ENCODE peak calls at places on chromosomes 16 and 17, in seven cellular contexts. E, K, D, G, M, U and J are unnamed samples.
A peak's percentile ranks its signal among the peaks of the same experiment; 100 is the strongest.

GRCh38 chr17:7885357-7886226 is 3.0 kb upstream of the CHD3 start:
- DNase-seq in G (peak; percentile 72), U (peak; percentile 90), E (no peak), K (no peak), D (peak; percentile 67), M (no peak), J (peak; percentile 60)

GRCh38 chr16:85460252-85460982 is 152.7 kb upstream of the GSE1 start:
- DNase-seq in G (no peak), M (no peak), E (no peak), D (no peak), K (no peak), U (no peak), J (no peak)

GRCh38 chr17:28744802-28745051 is 916 bp downstream of the TRAF4 start:
- DNase-seq in E (no peak), M (no peak), G (no peak), D (no peak), K (no peak), U (no peak), J (no peak)

GRCh38 chr16:24993722-24994686 is 21.2 kb downstream of the ARHGAP17 start:
- DNase-seq in U (no peak), M (no peak), G (no peak), D (no peak), E (peak; percentile 93), K (no peak), J (no peak)

GRCh38 chr17:81930142-81931125 is 2.9 kb upstream of the MAFG start:
- DNase-seq in M (no peak), E (no peak), U (no peak), D (peak; percentile 50), G (no peak), K (no peak), J (peak; percentile 61)

GRCh38 chr17:31680126-31680525 is 178.9 kb downstream of the COPRS start:
- DNase-seq in U (no peak), M (no peak), D (no peak), G (peak; percentile 61), K (no peak), E (no peak), J (peak; percentile 71)

GRCh38 chr16:57319646-57320045 is 35.2 kb upstream of the PLLP start:
- DNase-seq in D (no peak), M (no peak), U (no peak), E (no peak), G (no peak), K (no peak), J (no peak)

GRCh38 chr16:5502467-5502869 is 404.9 kb upstream of the EEF2KMT start:
- DNase-seq in G (no peak), K (no peak), D (no peak), E (no peak), U (no peak), M (no peak), J (peak; percentile 13)

GRCh38 chr17:41678411-41678906 is 10.2 kb upstream of the EIF1 start:
- DNase-seq in E (no peak), D (no peak), G (no peak), U (no peak), K (peak; percentile 47), M (no peak), J (peak; percentile 78)

GRCh38 chr16:20323591-20324117 is 3.7 kb downstream of the GP2 start:
- DNase-seq in U (no peak), M (no peak), K (no peak), G (no peak), E (no peak), D (no peak), J (no peak)

GRCh38 chr17:21613071-21613429 is 79.3 kb upstream of the KCNJ18 start:
- DNase-seq in K (no peak), G (no peak), U (no peak), M (no peak), E (no peak), D (no peak), J (no peak)

GRCh38 chr16:79114759-79115158 is 485.8 kb downstream of the MAF start:
- DNase-seq in U (peak; percentile 73), M (no peak), G (no peak), E (no peak), D (no peak), K (no peak), J (no peak)

GRCh38 chr17:39631403-39631802 is 4.7 kb downstream of the PPP1R1B start:
- DNase-seq in G (no peak), U (no peak), E (peak; percentile 55), M (no peak), K (no peak), D (no peak), J (no peak)

GRCh38 chr16:1713933-1714332 is 7.9 kb downstream of the MAPK8IP3 start:
- DNase-seq in D (no peak), U (no peak), E (no peak), K (no peak), M (no peak), G (no peak), J (peak; percentile 81)

GRCh38 chr16:54930034-54930938 is at the start of gene IRX5:
- DNase-seq in D (peak; percentile 94), M (peak; percentile 89), E (peak; percentile 69), U (peak; percentile 98), K (peak; percentile 68), G (peak; percentile 41), J (peak; percentile 54)

GRCh38 chr17:40491486-40491885 is 9.9 kb downstream of the TNS4 start:
- DNase-seq in D (no peak), E (no peak), K (no peak), G (no peak), M (no peak), U (no peak), J (no peak)

GRCh38 chr16:75462804-75463203 is 1.7 kb downstream of the TMEM170A start:
- DNase-seq in G (no peak), U (no peak), M (peak; percentile 49), K (no peak), E (no peak), D (no peak), J (peak; percentile 65)

GRCh38 chr16:84503751-84504395 is 586 bp downstream of the MEAK7 start:
- DNase-seq in G (no peak), U (no peak), M (no peak), K (no peak), D (no peak), E (peak; percentile 70), J (no peak)

GRCh38 chr17:2837147-2837561 is 40.9 kb downstream of the RAP1GAP2 start:
- DNase-seq in M (no peak), D (no peak), G (peak; percentile 72), U (no peak), E (no peak), K (no peak), J (peak; percentile 64)

GRCh38 chr17:31357831-31358400 is 33.6 kb upstream of the RAB11FIP4 start:
- DNase-seq in K (no peak), G (no peak), D (no peak), E (no peak), U (no peak), M (no peak), J (no peak)